ENCODE peak calls at places on chromosomes 12 and 14, in eight cellular contexts. One of them, this sample, is unnamed.

GRCh38 chr12:87509233-87509820 is 519.9 kb downstream of the C12orf50 start:
- DNase-seq in mammary epithelial cell: peak
- DNase-seq in HCT116: peak
- DNase-seq in GM23338: peak
- DNase-seq in hepatocyte: peak
- DNase-seq in DND-41: no peak
- DNase-seq in MM.1S: peak
- DNase-seq in endothelial cell of umbilical vein: peak
- DNase-seq in this sample: peak

GRCh38 chr12:62632521-62632920 is 165.9 kb downstream of the MON2 start:
- DNase-seq in mammary epithelial cell: no peak
- DNase-seq in HCT116: no peak
- DNase-seq in GM23338: peak
- DNase-seq in hepatocyte: peak
- DNase-seq in DND-41: no peak
- DNase-seq in MM.1S: no peak
- DNase-seq in endothelial cell of umbilical vein: peak
- DNase-seq in this sample: peak

GRCh38 chr14:61927015-61927414 is 164.8 kb downstream of the SNAPC1 start:
- DNase-seq in mammary epithelial cell: peak
- DNase-seq in HCT116: no peak
- DNase-seq in GM23338: no peak
- DNase-seq in hepatocyte: no peak
- DNase-seq in DND-41: no peak
- DNase-seq in MM.1S: no peak
- DNase-seq in endothelial cell of umbilical vein: no peak
- DNase-seq in this sample: peak

GRCh38 chr12:66952668-66953067 is 273.8 kb upstream of the GRIP1 start:
- DNase-seq in mammary epithelial cell: no peak
- DNase-seq in HCT116: no peak
- DNase-seq in GM23338: no peak
- DNase-seq in hepatocyte: no peak
- DNase-seq in DND-41: no peak
- DNase-seq in MM.1S: no peak
- DNase-seq in endothelial cell of umbilical vein: no peak
- DNase-seq in this sample: no peak

GRCh38 chr12:15693233-15693911 is 95.8 kb downstream of the EPS8 start:
- DNase-seq in mammary epithelial cell: peak
- DNase-seq in HCT116: no peak
- DNase-seq in GM23338: no peak
- DNase-seq in hepatocyte: no peak
- DNase-seq in DND-41: no peak
- DNase-seq in MM.1S: no peak
- DNase-seq in endothelial cell of umbilical vein: no peak
- DNase-seq in this sample: peak

GRCh38 chr14:51507556-51508511 is 143.9 kb upstream of the FRMD6 start:
- DNase-seq in mammary epithelial cell: peak
- DNase-seq in HCT116: no peak
- DNase-seq in GM23338: no peak
- DNase-seq in hepatocyte: peak
- DNase-seq in DND-41: no peak
- DNase-seq in MM.1S: no peak
- DNase-seq in endothelial cell of umbilical vein: peak
- DNase-seq in this sample: peak

GRCh38 chr12:111529424-111530368 is 69.4 kb downstream of the ATXN2 start:
- DNase-seq in mammary epithelial cell: peak
- DNase-seq in HCT116: peak
- DNase-seq in GM23338: peak
- DNase-seq in hepatocyte: peak
- DNase-seq in DND-41: peak
- DNase-seq in MM.1S: peak
- DNase-seq in endothelial cell of umbilical vein: peak
- DNase-seq in this sample: peak

GRCh38 chr12:111570090-111570961 is 28.8 kb downstream of the ATXN2 start:
- DNase-seq in mammary epithelial cell: peak
- DNase-seq in HCT116: peak
- DNase-seq in GM23338: no peak
- DNase-seq in hepatocyte: peak
- DNase-seq in DND-41: no peak
- DNase-seq in MM.1S: no peak
- DNase-seq in endothelial cell of umbilical vein: peak
- DNase-seq in this sample: peak

GRCh38 chr12:21528953-21529352 is 2.9 kb downstream of the SPX start:
- DNase-seq in mammary epithelial cell: no peak
- DNase-seq in HCT116: no peak
- DNase-seq in GM23338: no peak
- DNase-seq in hepatocyte: no peak
- DNase-seq in DND-41: no peak
- DNase-seq in MM.1S: no peak
- DNase-seq in endothelial cell of umbilical vein: no peak
- DNase-seq in this sample: no peak

GRCh38 chr12:26233620-26234019 is 38.2 kb downstream of the SSPN start:
- DNase-seq in mammary epithelial cell: peak
- DNase-seq in HCT116: no peak
- DNase-seq in GM23338: no peak
- DNase-seq in hepatocyte: no peak
- DNase-seq in DND-41: no peak
- DNase-seq in MM.1S: no peak
- DNase-seq in endothelial cell of umbilical vein: no peak
- DNase-seq in this sample: peak

GRCh38 chr12:5505751-5506150 is 73.8 kb downstream of the NTF3 start:
- DNase-seq in mammary epithelial cell: no peak
- DNase-seq in HCT116: no peak
- DNase-seq in GM23338: no peak
- DNase-seq in hepatocyte: no peak
- DNase-seq in DND-41: no peak
- DNase-seq in MM.1S: no peak
- DNase-seq in endothelial cell of umbilical vein: no peak
- DNase-seq in this sample: no peak

GRCh38 chr14:37167151-37168047 is 5.0 kb downstream of the SLC25A21 start:
- DNase-seq in mammary epithelial cell: no peak
- DNase-seq in HCT116: no peak
- DNase-seq in GM23338: peak
- DNase-seq in hepatocyte: no peak
- DNase-seq in DND-41: no peak
- DNase-seq in MM.1S: no peak
- DNase-seq in endothelial cell of umbilical vein: no peak
- DNase-seq in this sample: no peak

GRCh38 chr12:55847033-55847432 is 4.3 kb upstream of the MMP19 start:
- DNase-seq in mammary epithelial cell: peak
- DNase-seq in HCT116: no peak
- DNase-seq in GM23338: no peak
- DNase-seq in hepatocyte: no peak
- DNase-seq in DND-41: no peak
- DNase-seq in MM.1S: no peak
- DNase-seq in endothelial cell of umbilical vein: peak
- DNase-seq in this sample: peak

GRCh38 chr12:41302979-41303403 is 114.9 kb downstream of the PDZRN4 start:
- DNase-seq in mammary epithelial cell: peak
- DNase-seq in HCT116: no peak
- DNase-seq in GM23338: no peak
- DNase-seq in hepatocyte: no peak
- DNase-seq in DND-41: no peak
- DNase-seq in MM.1S: no peak
- DNase-seq in endothelial cell of umbilical vein: no peak
- DNase-seq in this sample: no peak

GRCh38 chr12:123427036-123427769 is 9.3 kb downstream of the RILPL2 start:
- DNase-seq in mammary epithelial cell: no peak
- DNase-seq in HCT116: no peak
- DNase-seq in GM23338: no peak
- DNase-seq in hepatocyte: no peak
- DNase-seq in DND-41: no peak
- DNase-seq in MM.1S: peak
- DNase-seq in endothelial cell of umbilical vein: no peak
- DNase-seq in this sample: no peak

GRCh38 chr12:115261691-115262398 is 577.9 kb upstream of the TBX3 start:
- DNase-seq in mammary epithelial cell: no peak
- DNase-seq in HCT116: no peak
- DNase-seq in GM23338: no peak
- DNase-seq in hepatocyte: peak
- DNase-seq in DND-41: no peak
- DNase-seq in MM.1S: no peak
- DNase-seq in endothelial cell of umbilical vein: no peak
- DNase-seq in this sample: no peak

GRCh38 chr12:115264605-115265004 is 580.6 kb upstream of the TBX3 start:
- DNase-seq in mammary epithelial cell: no peak
- DNase-seq in HCT116: no peak
- DNase-seq in GM23338: no peak
- DNase-seq in hepatocyte: no peak
- DNase-seq in DND-41: no peak
- DNase-seq in MM.1S: no peak
- DNase-seq in endothelial cell of umbilical vein: no peak
- DNase-seq in this sample: no peak

GRCh38 chr12:115267891-115268290 is 583.9 kb upstream of the TBX3 start:
- DNase-seq in mammary epithelial cell: no peak
- DNase-seq in HCT116: no peak
- DNase-seq in GM23338: no peak
- DNase-seq in hepatocyte: no peak
- DNase-seq in DND-41: no peak
- DNase-seq in MM.1S: no peak
- DNase-seq in endothelial cell of umbilical vein: no peak
- DNase-seq in this sample: no peak

GRCh38 chr12:115273446-115273845 is 589.5 kb upstream of the TBX3 start:
- DNase-seq in mammary epithelial cell: peak
- DNase-seq in HCT116: no peak
- DNase-seq in GM23338: no peak
- DNase-seq in hepatocyte: no peak
- DNase-seq in DND-41: no peak
- DNase-seq in MM.1S: no peak
- DNase-seq in endothelial cell of umbilical vein: no peak
- DNase-seq in this sample: peak

GRCh38 chr12:115267464-115267863 is 583.5 kb upstream of the TBX3 start:
- DNase-seq in mammary epithelial cell: no peak
- DNase-seq in HCT116: no peak
- DNase-seq in GM23338: no peak
- DNase-seq in hepatocyte: no peak
- DNase-seq in DND-41: no peak
- DNase-seq in MM.1S: no peak
- DNase-seq in endothelial cell of umbilical vein: no peak
- DNase-seq in this sample: no peak
- TF ChIP-seq EZH2 in mammary epithelial cell: no peak
- TF ChIP-seq EZH2 in HCT116: no peak
- TF ChIP-seq EZH2 in GM23338: no peak
- TF ChIP-seq EZH2 in hepatocyte: no peak
- TF ChIP-seq EZH2 in DND-41: no peak
- TF ChIP-seq EZH2 in MM.1S: no peak
- TF ChIP-seq EZH2 in endothelial cell of umbilical vein: no peak
- TF ChIP-seq EZH2 in this sample: no peak

GRCh38 chr12:68098939-68099338 is 60.6 kb downstream of the IFNG start:
- DNase-seq in mammary epithelial cell: no peak
- DNase-seq in HCT116: no peak
- DNase-seq in GM23338: peak
- DNase-seq in hepatocyte: no peak
- DNase-seq in DND-41: no peak
- DNase-seq in MM.1S: no peak
- DNase-seq in endothelial cell of umbilical vein: no peak
- DNase-seq in this sample: no peak
- H3K4me2 ChIP-seq in mammary epithelial cell: no peak
- H3K4me2 ChIP-seq in HCT116: no peak
- H3K4me2 ChIP-seq in GM23338: no peak
- H3K4me2 ChIP-seq in hepatocyte: no peak
- H3K4me2 ChIP-seq in DND-41: no peak
- H3K4me2 ChIP-seq in MM.1S: no peak
- H3K4me2 ChIP-seq in endothelial cell of umbilical vein: no peak
- H3K4me2 ChIP-seq in this sample: no peak

GRCh38 chr14:94768141-94768520 is 1.8 kb downstream of the GSC start:
- DNase-seq in mammary epithelial cell: no peak
- DNase-seq in HCT116: no peak
- DNase-seq in GM23338: no peak
- DNase-seq in hepatocyte: no peak
- DNase-seq in DND-41: no peak
- DNase-seq in MM.1S: no peak
- DNase-seq in endothelial cell of umbilical vein: no peak
- DNase-seq in this sample: no peak

GRCh38 chr14:94770815-94771190 is 890 bp upstream of the GSC start:
- DNase-seq in mammary epithelial cell: no peak
- DNase-seq in HCT116: no peak
- DNase-seq in GM23338: peak
- DNase-seq in hepatocyte: no peak
- DNase-seq in DND-41: no peak
- DNase-seq in MM.1S: no peak
- DNase-seq in endothelial cell of umbilical vein: no peak
- DNase-seq in this sample: no peak

GRCh38 chr14:94770251-94770749 is 387 bp upstream of the GSC start:
- DNase-seq in mammary epithelial cell: no peak
- DNase-seq in HCT116: no peak
- DNase-seq in GM23338: peak
- DNase-seq in hepatocyte: no peak
- DNase-seq in DND-41: no peak
- DNase-seq in MM.1S: no peak
- DNase-seq in endothelial cell of umbilical vein: no peak
- DNase-seq in this sample: peak

GRCh38 chr14:94768521-94769412 is 1.1 kb downstream of the GSC start:
- DNase-seq in mammary epithelial cell: no peak
- DNase-seq in HCT116: no peak
- DNase-seq in GM23338: peak
- DNase-seq in hepatocyte: no peak
- DNase-seq in DND-41: no peak
- DNase-seq in MM.1S: no peak
- DNase-seq in endothelial cell of umbilical vein: no peak
- DNase-seq in this sample: no peak

GRCh38 chr14:94769413-94770250 is at the start of gene GSC:
- DNase-seq in mammary epithelial cell: peak
- DNase-seq in HCT116: no peak
- DNase-seq in GM23338: peak
- DNase-seq in hepatocyte: peak
- DNase-seq in DND-41: no peak
- DNase-seq in MM.1S: peak
- DNase-seq in endothelial cell of umbilical vein: peak
- DNase-seq in this sample: peak
- TF ChIP-seq EZH2 in mammary epithelial cell: no peak
- TF ChIP-seq EZH2 in HCT116: no peak
- TF ChIP-seq EZH2 in GM23338: peak
- TF ChIP-seq EZH2 in hepatocyte: no peak
- TF ChIP-seq EZH2 in DND-41: no peak
- TF ChIP-seq EZH2 in MM.1S: no peak
- TF ChIP-seq EZH2 in endothelial cell of umbilical vein: peak
- TF ChIP-seq EZH2 in this sample: peak

GRCh38 chr14:85233756-85234545 is 296.0 kb upstream of the FLRT2 start:
- DNase-seq in mammary epithelial cell: peak
- DNase-seq in HCT116: no peak
- DNase-seq in GM23338: no peak
- DNase-seq in hepatocyte: no peak
- DNase-seq in DND-41: no peak
- DNase-seq in MM.1S: no peak
- DNase-seq in endothelial cell of umbilical vein: peak
- DNase-seq in this sample: peak

GRCh38 chr14:85235868-85236267 is 294.1 kb upstream of the FLRT2 start:
- DNase-seq in mammary epithelial cell: no peak
- DNase-seq in HCT116: no peak
- DNase-seq in GM23338: no peak
- DNase-seq in hepatocyte: no peak
- DNase-seq in DND-41: no peak
- DNase-seq in MM.1S: no peak
- DNase-seq in endothelial cell of umbilical vein: peak
- DNase-seq in this sample: no peak

DNA sequence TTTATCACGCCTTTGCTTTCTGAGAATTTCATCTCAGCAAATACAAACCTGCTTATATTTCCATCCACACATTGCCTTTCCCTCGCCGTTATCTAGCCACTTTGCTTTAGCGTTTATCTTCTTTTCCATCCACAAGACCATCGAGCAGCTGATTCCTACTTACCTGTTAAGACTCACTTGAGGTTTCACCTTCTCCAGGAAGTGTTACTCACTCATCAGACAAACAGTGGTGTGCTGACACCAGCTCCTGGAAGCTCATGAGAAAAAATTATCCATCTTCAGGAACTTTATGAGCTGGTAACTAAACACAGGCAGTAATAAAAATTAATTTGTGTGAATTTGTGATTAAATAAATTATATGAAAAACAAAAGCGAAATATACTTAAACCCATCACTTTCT is 295.3 kb upstream of the FLRT2 start:
- DNase-seq in mammary epithelial cell: peak
- DNase-seq in HCT116: no peak
- DNase-seq in GM23338: no peak
- DNase-seq in hepatocyte: no peak
- DNase-seq in DND-41: no peak
- DNase-seq in MM.1S: no peak
- DNase-seq in endothelial cell of umbilical vein: peak
- DNase-seq in this sample: no peak
- H3K4me2 ChIP-seq in mammary epithelial cell: peak
- H3K4me2 ChIP-seq in HCT116: no peak
- H3K4me2 ChIP-seq in GM23338: no peak
- H3K4me2 ChIP-seq in hepatocyte: no peak
- H3K4me2 ChIP-seq in DND-41: no peak
- H3K4me2 ChIP-seq in MM.1S: no peak
- H3K4me2 ChIP-seq in endothelial cell of umbilical vein: no peak
- H3K4me2 ChIP-seq in this sample: peak

This sample was measured in astrocyte.